ENCODE peak calls at places on chromosomes 2 and 18, in six cellular contexts. I is stimulated activated CD4-positive, alpha-beta T cell treated with anti-CD3 and anti-CD28 coated beads, TNF-alpha, amount 100 ng/mL, for 4 hours; C is OCI-LY7; S is endodermal cell; Y is aorta; T is heart left ventricle. F is an unnamed sample.

GRCh38 chr2:172106128-172106961 is 3.6 kb upstream of the DLX2 start:
- DNase-seq in I (no peak), C (no peak), S (peak), Y (no peak), T (no peak), F (peak)

GRCh38 chr2:166892397-166892796 is 4.1 kb downstream of the XIRP2 start:
- DNase-seq in I (no peak), C (no peak), S (peak), Y (no peak), T (no peak), F (no peak)

GRCh38 chr18:64419156-64419555 is 270.3 kb upstream of the LINC00305 start:
- DNase-seq in I (no peak), C (no peak), S (no peak), Y (no peak), T (no peak), F (no peak)

GRCh38 chr18:22466608-22467390 is 49.1 kb upstream of the CTAGE1 start:
- DNase-seq in I (no peak), C (no peak), S (no peak), Y (no peak), T (peak), F (no peak)

GRCh38 chr2:216522892-216523502 is 24.4 kb downstream of the RPL37A start:
- DNase-seq in I (no peak), C (no peak), S (no peak), Y (no peak), T (no peak), F (no peak)

GRCh38 chr2:100205128-100205527 is 62.7 kb upstream of the AFF3 start:
- DNase-seq in I (no peak), C (no peak), S (no peak), Y (no peak), T (no peak), F (no peak)

GRCh38 chr18:12278765-12279682 is 24.9 kb downstream of the CIDEA start:
- DNase-seq in I (no peak), C (no peak), S (peak), Y (peak), T (peak), F (peak)

GRCh38 chr2:110678457-110679336 is 834 bp upstream of the BUB1 start:
- DNase-seq in I (no peak), C (peak), S (peak), Y (no peak), T (no peak), F (no peak)

GRCh38 chr2:240459401-240460242 is 24.2 kb downstream of the GPC1 start:
- DNase-seq in I (no peak), C (no peak), S (peak), Y (peak), T (peak), F (peak)

GRCh38 chr2:39128919-39129391 is 8.1 kb upstream of the SOS1 start:
- DNase-seq in I (peak), C (peak), S (no peak), Y (no peak), T (no peak), F (no peak)

GRCh38 chr2:168210216-168210897 is 37.0 kb downstream of the STK39 start:
- DNase-seq in I (no peak), C (no peak), S (no peak), Y (no peak), T (no peak), F (no peak)

GRCh38 chr2:118224144-118224887 is 136.0 kb downstream of the INSIG2 start:
- DNase-seq in I (no peak), C (peak), S (peak), Y (no peak), T (no peak), F (peak)

GRCh38 chr2:48411030-48411429 is 118.9 kb upstream of the STON1 start:
- DNase-seq in I (no peak), C (no peak), S (no peak), Y (no peak), T (no peak), F (no peak)

GRCh38 chr2:118016911-118017310 is 3.0 kb upstream of the CCDC93 start:
- DNase-seq in I (no peak), C (no peak), S (no peak), Y (no peak), T (no peak), F (no peak)

GRCh38 chr2:9179572-9180201 is 26.9 kb upstream of the ASAP2 start:
- DNase-seq in I (no peak), C (no peak), S (no peak), Y (peak), T (peak), F (peak)

GRCh38 chr2:173151671-173152398 is 76.2 kb downstream of the MAP3K20 start:
- DNase-seq in I (no peak), C (no peak), S (no peak), Y (no peak), T (no peak), F (no peak)

GRCh38 chr2:85666435-85666924 is 1.5 kb downstream of the SFTPB start:
- DNase-seq in I (no peak), C (no peak), S (no peak), Y (no peak), T (no peak), F (no peak)

GRCh38 chr2:105711394-105711793 is 33.3 kb upstream of the NCK2 start:
- DNase-seq in I (no peak), C (no peak), S (no peak), Y (no peak), T (no peak), F (no peak)

GRCh38 chr2:168801961-168802824 is at the start of gene NOSTRIN:
- DNase-seq in I (no peak), C (no peak), S (no peak), Y (no peak), T (peak), F (no peak)

GRCh38 chr2:8582850-8583399 is 98.9 kb upstream of the ID2 start:
- DNase-seq in I (no peak), C (peak), S (peak), Y (no peak), T (no peak), F (peak)